ENCODE peak calls at places on chromosomes 12 and 14, in six cellular contexts. One of them, this sample, is unnamed.
A peak's percentile ranks its signal among the peaks of the same experiment; 100 is the strongest.

GRCh38 chr12:11839093-11839641 is 189.7 kb downstream of the ETV6 start:
- DNase-seq in uterus: no peak
- DNase-seq in neural crest cell: no peak
- DNase-seq in HuH-7.5: no peak
- DNase-seq in stimulated activated CD4-positive, alpha-beta T cell treated with anti-CD3 and anti-CD28 coated beads, Interleukin-1b, Interleukin-23, amount 100 ng/mL, for 1 hour: no peak
- DNase-seq in T-helper 2 cell: no peak
- DNase-seq in this sample: no peak

GRCh38 chr14:76201162-76201561 is 49.4 kb downstream of the GPATCH2L start:
- DNase-seq in neural crest cell: no peak
- DNase-seq in HuH-7.5: no peak
- DNase-seq in stimulated activated CD4-positive, alpha-beta T cell treated with anti-CD3 and anti-CD28 coated beads, Interleukin-1b, Interleukin-23, amount 100 ng/mL, for 1 hour: no peak
- DNase-seq in uterus: no peak
- DNase-seq in T-helper 2 cell: no peak
- DNase-seq in this sample: peak; percentile 51

GRCh38 chr12:64624035-64624434 is 13.7 kb downstream of the RASSF3 start:
- DNase-seq in T-helper 2 cell: no peak
- DNase-seq in stimulated activated CD4-positive, alpha-beta T cell treated with anti-CD3 and anti-CD28 coated beads, Interleukin-1b, Interleukin-23, amount 100 ng/mL, for 1 hour: no peak
- DNase-seq in uterus: no peak
- DNase-seq in HuH-7.5: no peak
- DNase-seq in neural crest cell: no peak
- DNase-seq in this sample: no peak

GRCh38 chr14:50964683-50965390 is 20.6 kb upstream of the PYGL start:
- DNase-seq in HuH-7.5: peak; percentile 17
- DNase-seq in neural crest cell: no peak
- DNase-seq in uterus: peak; percentile 72
- DNase-seq in stimulated activated CD4-positive, alpha-beta T cell treated with anti-CD3 and anti-CD28 coated beads, Interleukin-1b, Interleukin-23, amount 100 ng/mL, for 1 hour: no peak
- DNase-seq in T-helper 2 cell: no peak
- DNase-seq in this sample: peak; percentile 11

GRCh38 chr12:71727958-71728357 is 26.7 kb upstream of the RAB21 start:
- DNase-seq in uterus: no peak
- DNase-seq in HuH-7.5: no peak
- DNase-seq in stimulated activated CD4-positive, alpha-beta T cell treated with anti-CD3 and anti-CD28 coated beads, Interleukin-1b, Interleukin-23, amount 100 ng/mL, for 1 hour: no peak
- DNase-seq in T-helper 2 cell: no peak
- DNase-seq in neural crest cell: no peak
- DNase-seq in this sample: no peak

GRCh38 chr12:104423809-104424208 is 32.9 kb upstream of the CHST11 start:
- DNase-seq in HuH-7.5: no peak
- DNase-seq in neural crest cell: no peak
- DNase-seq in uterus: no peak
- DNase-seq in stimulated activated CD4-positive, alpha-beta T cell treated with anti-CD3 and anti-CD28 coated beads, Interleukin-1b, Interleukin-23, amount 100 ng/mL, for 1 hour: no peak
- DNase-seq in T-helper 2 cell: no peak
- DNase-seq in this sample: no peak

GRCh38 chr14:80549141-80549540 is 337.8 kb upstream of the DIO2 start:
- DNase-seq in uterus: no peak
- DNase-seq in neural crest cell: no peak
- DNase-seq in stimulated activated CD4-positive, alpha-beta T cell treated with anti-CD3 and anti-CD28 coated beads, Interleukin-1b, Interleukin-23, amount 100 ng/mL, for 1 hour: no peak
- DNase-seq in T-helper 2 cell: no peak
- DNase-seq in HuH-7.5: no peak
- DNase-seq in this sample: no peak

GRCh38 chr12:32502693-32503510 is 103.5 kb downstream of the FGD4 start:
- DNase-seq in stimulated activated CD4-positive, alpha-beta T cell treated with anti-CD3 and anti-CD28 coated beads, Interleukin-1b, Interleukin-23, amount 100 ng/mL, for 1 hour: no peak
- DNase-seq in HuH-7.5: no peak
- DNase-seq in neural crest cell: no peak
- DNase-seq in uterus: no peak
- DNase-seq in T-helper 2 cell: no peak
- DNase-seq in this sample: no peak

GRCh38 chr14:44963775-44964380 is 1.9 kb downstream of the TOGARAM1 start:
- DNase-seq in T-helper 2 cell: no peak
- DNase-seq in neural crest cell: no peak
- DNase-seq in stimulated activated CD4-positive, alpha-beta T cell treated with anti-CD3 and anti-CD28 coated beads, Interleukin-1b, Interleukin-23, amount 100 ng/mL, for 1 hour: no peak
- DNase-seq in HuH-7.5: no peak
- DNase-seq in uterus: no peak
- DNase-seq in this sample: peak; percentile 33

GRCh38 chr12:123741937-123742572 is 20.0 kb upstream of the DNAH10 start:
- DNase-seq in uterus: no peak
- DNase-seq in HuH-7.5: no peak
- DNase-seq in stimulated activated CD4-positive, alpha-beta T cell treated with anti-CD3 and anti-CD28 coated beads, Interleukin-1b, Interleukin-23, amount 100 ng/mL, for 1 hour: no peak
- DNase-seq in T-helper 2 cell: no peak
- DNase-seq in neural crest cell: no peak
- DNase-seq in this sample: no peak

GRCh38 chr12:122730215-122731014 is at the start of gene HCAR1:
- DNase-seq in T-helper 2 cell: peak; percentile 21
- DNase-seq in uterus: peak; percentile 28
- DNase-seq in HuH-7.5: peak; percentile 40
- DNase-seq in stimulated activated CD4-positive, alpha-beta T cell treated with anti-CD3 and anti-CD28 coated beads, Interleukin-1b, Interleukin-23, amount 100 ng/mL, for 1 hour: no peak
- DNase-seq in neural crest cell: no peak
- DNase-seq in this sample: no peak

GRCh38 chr12:51405801-51406207 is 14.6 kb upstream of the GALNT6 start:
- DNase-seq in T-helper 2 cell: no peak
- DNase-seq in uterus: no peak
- DNase-seq in HuH-7.5: no peak
- DNase-seq in stimulated activated CD4-positive, alpha-beta T cell treated with anti-CD3 and anti-CD28 coated beads, Interleukin-1b, Interleukin-23, amount 100 ng/mL, for 1 hour: no peak
- DNase-seq in neural crest cell: no peak
- DNase-seq in this sample: no peak

GRCh38 chr12:53624956-53625355 is 1.2 kb downstream of the ATF7 start:
- DNase-seq in HuH-7.5: no peak
- DNase-seq in uterus: no peak
- DNase-seq in T-helper 2 cell: no peak
- DNase-seq in neural crest cell: no peak
- DNase-seq in stimulated activated CD4-positive, alpha-beta T cell treated with anti-CD3 and anti-CD28 coated beads, Interleukin-1b, Interleukin-23, amount 100 ng/mL, for 1 hour: no peak
- DNase-seq in this sample: no peak

GRCh38 chr12:132103542-132104308 is 40.4 kb downstream of the DDX51 start:
- DNase-seq in stimulated activated CD4-positive, alpha-beta T cell treated with anti-CD3 and anti-CD28 coated beads, Interleukin-1b, Interleukin-23, amount 100 ng/mL, for 1 hour: no peak
- DNase-seq in T-helper 2 cell: no peak
- DNase-seq in uterus: no peak
- DNase-seq in HuH-7.5: no peak
- DNase-seq in neural crest cell: no peak
- DNase-seq in this sample: no peak

GRCh38 chr12:108530141-108530540 is 15.1 kb downstream of the FICD start:
- DNase-seq in stimulated activated CD4-positive, alpha-beta T cell treated with anti-CD3 and anti-CD28 coated beads, Interleukin-1b, Interleukin-23, amount 100 ng/mL, for 1 hour: no peak
- DNase-seq in T-helper 2 cell: no peak
- DNase-seq in uterus: no peak
- DNase-seq in HuH-7.5: no peak
- DNase-seq in neural crest cell: no peak
- DNase-seq in this sample: no peak

GRCh38 chr12:128131955-128132354 is 135.0 kb upstream of the TMEM132C start:
- DNase-seq in neural crest cell: no peak
- DNase-seq in HuH-7.5: no peak
- DNase-seq in stimulated activated CD4-positive, alpha-beta T cell treated with anti-CD3 and anti-CD28 coated beads, Interleukin-1b, Interleukin-23, amount 100 ng/mL, for 1 hour: no peak
- DNase-seq in T-helper 2 cell: no peak
- DNase-seq in uterus: no peak
- DNase-seq in this sample: no peak

GRCh38 chr14:103725001-103725682 is 9.5 kb downstream of the ZFYVE21 start:
- DNase-seq in uterus: no peak
- DNase-seq in neural crest cell: no peak
- DNase-seq in HuH-7.5: no peak
- DNase-seq in T-helper 2 cell: no peak
- DNase-seq in stimulated activated CD4-positive, alpha-beta T cell treated with anti-CD3 and anti-CD28 coated beads, Interleukin-1b, Interleukin-23, amount 100 ng/mL, for 1 hour: no peak
- DNase-seq in this sample: no peak

GRCh38 chr12:104569348-104570173 is 112.8 kb downstream of the CHST11 start:
- DNase-seq in HuH-7.5: no peak
- DNase-seq in uterus: no peak
- DNase-seq in neural crest cell: no peak
- DNase-seq in stimulated activated CD4-positive, alpha-beta T cell treated with anti-CD3 and anti-CD28 coated beads, Interleukin-1b, Interleukin-23, amount 100 ng/mL, for 1 hour: no peak
- DNase-seq in T-helper 2 cell: no peak
- DNase-seq in this sample: no peak

GRCh38 chr12:39103552-39104165 is 198.3 kb upstream of the CPNE8 start:
- DNase-seq in HuH-7.5: peak; percentile 43
- DNase-seq in uterus: no peak
- DNase-seq in neural crest cell: peak; percentile 8
- DNase-seq in T-helper 2 cell: no peak
- DNase-seq in stimulated activated CD4-positive, alpha-beta T cell treated with anti-CD3 and anti-CD28 coated beads, Interleukin-1b, Interleukin-23, amount 100 ng/mL, for 1 hour: no peak
- DNase-seq in this sample: peak; percentile 75

GRCh38 chr12:127588224-127588623 is 678.7 kb upstream of the TMEM132C start:
- DNase-seq in uterus: no peak
- DNase-seq in neural crest cell: no peak
- DNase-seq in T-helper 2 cell: no peak
- DNase-seq in stimulated activated CD4-positive, alpha-beta T cell treated with anti-CD3 and anti-CD28 coated beads, Interleukin-1b, Interleukin-23, amount 100 ng/mL, for 1 hour: no peak
- DNase-seq in HuH-7.5: no peak
- DNase-seq in this sample: no peak